ENCODE peak calls at places on chromosome 5, in five cellular contexts. One of them, this sample, is unnamed.

GRCh38 chr5:17218353-17219005 is 1.0 kb downstream of the BASP1 start:
- DNase-seq in WTC11: peak; percentile 31
- DNase-seq in K562: no peak
- DNase-seq in H1: no peak
- DNase-seq in GM12878: no peak
- DNase-seq in this sample: no peak

GRCh38 chr5:106288977-106289376 is 1381.8 kb downstream of the EFNA5 start:
- DNase-seq in K562: no peak
- DNase-seq in GM12878: no peak
- DNase-seq in H1: no peak
- DNase-seq in WTC11: no peak
- DNase-seq in this sample: no peak

GRCh38 chr5:168667301-168667859 is 88.2 kb upstream of the PANK3 start:
- DNase-seq in GM12878: no peak
- DNase-seq in H1: no peak
- DNase-seq in WTC11: no peak
- DNase-seq in K562: no peak
- DNase-seq in this sample: no peak

GRCh38 chr5:16493261-16493660 is 27.7 kb upstream of the ZNF622 start:
- DNase-seq in H1: no peak
- DNase-seq in GM12878: no peak
- DNase-seq in K562: no peak
- DNase-seq in WTC11: no peak
- DNase-seq in this sample: no peak

GRCh38 chr5:13034048-13034447 is 910.4 kb downstream of the DNAH5 start:
- DNase-seq in WTC11: no peak
- DNase-seq in H1: no peak
- DNase-seq in K562: no peak
- DNase-seq in GM12878: no peak
- DNase-seq in this sample: no peak

GRCh38 chr5:157463081-157463480 is 3.1 kb downstream of the NIPAL4 start:
- DNase-seq in WTC11: no peak
- DNase-seq in GM12878: no peak
- DNase-seq in K562: no peak
- DNase-seq in H1: no peak
- DNase-seq in this sample: no peak

GRCh38 chr5:10461904-10462542 is 20.3 kb downstream of the ROPN1L start:
- DNase-seq in GM12878: no peak
- DNase-seq in WTC11: no peak
- DNase-seq in K562: no peak
- DNase-seq in H1: no peak
- DNase-seq in this sample: no peak

GRCh38 chr5:88847410-88847809 is 35.6 kb downstream of the MEF2C start:
- DNase-seq in GM12878: no peak
- DNase-seq in WTC11: no peak
- DNase-seq in K562: no peak
- DNase-seq in H1: no peak
- DNase-seq in this sample: no peak

GRCh38 chr5:167970002-167970401 is 321.4 kb upstream of the WWC1 start:
- DNase-seq in WTC11: no peak
- DNase-seq in K562: no peak
- DNase-seq in GM12878: no peak
- DNase-seq in H1: no peak
- DNase-seq in this sample: no peak

GRCh38 chr5:83553000-83553486 is 81.5 kb downstream of the VCAN start:
- DNase-seq in GM12878: no peak
- DNase-seq in K562: no peak
- DNase-seq in H1: no peak
- DNase-seq in WTC11: no peak
- DNase-seq in this sample: no peak

GRCh38 chr5:14588145-14588544 is 6.6 kb downstream of the OTULINL start:
- DNase-seq in WTC11: no peak
- DNase-seq in H1: no peak
- DNase-seq in GM12878: no peak
- DNase-seq in K562: no peak
- DNase-seq in this sample: no peak

GRCh38 chr5:63535840-63536602 is 426.2 kb downstream of the HTR1A start:
- DNase-seq in WTC11: no peak
- DNase-seq in GM12878: no peak
- DNase-seq in H1: no peak
- DNase-seq in K562: no peak
- DNase-seq in this sample: no peak

GRCh38 chr5:14743601-14744295 is 79.2 kb downstream of the OTULIN start:
- DNase-seq in K562: no peak
- DNase-seq in WTC11: no peak
- DNase-seq in H1: no peak
- DNase-seq in GM12878: no peak
- DNase-seq in this sample: no peak

GRCh38 chr5:66100851-66101250 is 43.2 kb upstream of the SREK1 start:
- DNase-seq in WTC11: no peak
- DNase-seq in GM12878: no peak
- DNase-seq in K562: no peak
- DNase-seq in H1: no peak
- DNase-seq in this sample: no peak

GRCh38 chr5:123809594-123810172 is 297.7 kb downstream of the CSNK1G3 start:
- DNase-seq in K562: no peak
- DNase-seq in GM12878: no peak
- DNase-seq in H1: no peak
- DNase-seq in WTC11: no peak
- DNase-seq in this sample: no peak

GRCh38 chr5:107576736-107577440 is 93.8 kb downstream of the EFNA5 start:
- DNase-seq in WTC11: no peak
- DNase-seq in K562: no peak
- DNase-seq in H1: no peak
- DNase-seq in GM12878: peak; percentile 72
- DNase-seq in this sample: no peak

GRCh38 chr5:32027093-32027716 is 146.9 kb downstream of the GOLPH3 start:
- DNase-seq in GM12878: no peak
- DNase-seq in H1: no peak
- DNase-seq in K562: no peak
- DNase-seq in WTC11: no peak
- DNase-seq in this sample: no peak

GRCh38 chr5:32030226-32030625 is 143.9 kb downstream of the GOLPH3 start:
- DNase-seq in WTC11: no peak
- DNase-seq in H1: no peak
- DNase-seq in K562: no peak
- DNase-seq in GM12878: no peak
- DNase-seq in this sample: no peak

GRCh38 chr5:32030686-32031478 is 143.2 kb downstream of the GOLPH3 start:
- DNase-seq in H1: no peak
- DNase-seq in WTC11: no peak
- DNase-seq in GM12878: no peak
- DNase-seq in K562: no peak
- DNase-seq in this sample: no peak

GRCh38 chr5:32029291-32029690 is 144.8 kb downstream of the GOLPH3 start:
- DNase-seq in H1: no peak
- DNase-seq in WTC11: no peak
- DNase-seq in K562: no peak
- DNase-seq in GM12878: no peak
- DNase-seq in this sample: no peak

GRCh38 chr5:32027717-32028321 is 146.3 kb downstream of the GOLPH3 start:
- DNase-seq in K562: no peak
- DNase-seq in H1: no peak
- DNase-seq in GM12878: no peak
- DNase-seq in WTC11: no peak
- DNase-seq in this sample: peak; percentile 7
- TF ChIP-seq SP1 in K562: no peak
- TF ChIP-seq SP1 in H1: no peak
- TF ChIP-seq SP1 in GM12878: no peak
- TF ChIP-seq SP1 in WTC11: no peak
- TF ChIP-seq SP1 in this sample: no peak

DNA sequence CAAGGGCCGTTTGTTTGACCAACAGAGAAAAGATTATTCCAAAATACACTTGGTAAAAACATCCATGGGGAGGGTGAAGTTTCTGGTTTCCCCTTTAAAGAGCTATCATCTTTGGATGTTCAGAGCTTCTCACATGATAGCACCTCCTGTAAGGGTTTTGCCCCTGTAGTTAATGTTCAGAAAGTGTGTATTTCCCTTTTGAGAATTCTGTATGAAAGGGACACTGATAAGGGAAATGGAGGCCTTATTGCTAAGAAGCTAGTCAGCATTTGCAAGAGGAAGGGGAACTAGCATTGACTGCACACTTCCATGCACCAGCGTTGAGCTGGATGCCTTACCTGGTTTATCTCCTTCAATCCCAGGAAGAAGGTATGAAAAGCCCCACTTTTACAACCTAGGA is 31.5 kb upstream of the C5orf58 start:
- DNase-seq in H1: no peak
- DNase-seq in K562: no peak
- DNase-seq in WTC11: no peak
- DNase-seq in GM12878: no peak
- DNase-seq in this sample: no peak
- TF ChIP-seq ATF3 in H1: no peak
- TF ChIP-seq ATF3 in K562: no peak
- TF ChIP-seq ATF3 in WTC11: no peak
- TF ChIP-seq ATF3 in GM12878: no peak
- TF ChIP-seq ATF3 in this sample: no peak

GRCh38 chr5:180471866-180472265 is 22.3 kb upstream of the CNOT6 start:
- DNase-seq in H1: no peak
- DNase-seq in GM12878: no peak
- DNase-seq in WTC11: no peak
- DNase-seq in K562: no peak
- DNase-seq in this sample: no peak

GRCh38 chr5:180470361-180470760 is 23.8 kb upstream of the CNOT6 start:
- DNase-seq in K562: no peak
- DNase-seq in WTC11: no peak
- DNase-seq in GM12878: no peak
- DNase-seq in H1: no peak
- DNase-seq in this sample: no peak

GRCh38 chr5:180472269-180472668 is 21.9 kb upstream of the CNOT6 start:
- DNase-seq in K562: no peak
- DNase-seq in WTC11: no peak
- DNase-seq in H1: no peak
- DNase-seq in GM12878: no peak
- DNase-seq in this sample: no peak

GRCh38 chr5:180470966-180471582 is 23.1 kb upstream of the CNOT6 start:
- DNase-seq in K562: peak; percentile 77
- DNase-seq in H1: no peak
- DNase-seq in GM12878: no peak
- DNase-seq in WTC11: peak; percentile 74
- DNase-seq in this sample: peak; percentile 32

GRCh38 chr5:180474569-180474968 is 19.6 kb upstream of the CNOT6 start:
- DNase-seq in H1: no peak
- DNase-seq in WTC11: no peak
- DNase-seq in GM12878: no peak
- DNase-seq in K562: no peak
- DNase-seq in this sample: no peak
- TF ChIP-seq SP1 in H1: no peak
- TF ChIP-seq SP1 in WTC11: no peak
- TF ChIP-seq SP1 in GM12878: no peak
- TF ChIP-seq SP1 in K562: no peak
- TF ChIP-seq SP1 in this sample: no peak

GRCh38 chr5:150485770-150486401 is 22.0 kb upstream of the NDST1 start:
- DNase-seq in H1: no peak
- DNase-seq in WTC11: peak; percentile 67
- DNase-seq in K562: peak; percentile 83
- DNase-seq in GM12878: no peak
- DNase-seq in this sample: no peak
- TF ChIP-seq ATF3 in H1: no peak
- TF ChIP-seq ATF3 in WTC11: no peak
- TF ChIP-seq ATF3 in K562: no peak
- TF ChIP-seq ATF3 in GM12878: no peak
- TF ChIP-seq ATF3 in this sample: no peak

GRCh38 chr5:177523711-177524538 is 7.2 kb upstream of the DDX41 start:
- DNase-seq in WTC11: no peak
- DNase-seq in H1: no peak
- DNase-seq in GM12878: no peak
- DNase-seq in K562: no peak
- DNase-seq in this sample: no peak
- TF ChIP-seq SP1 in WTC11: no peak
- TF ChIP-seq SP1 in H1: no peak
- TF ChIP-seq SP1 in GM12878: no peak
- TF ChIP-seq SP1 in K562: no peak
- TF ChIP-seq SP1 in this sample: no peak

DNA sequence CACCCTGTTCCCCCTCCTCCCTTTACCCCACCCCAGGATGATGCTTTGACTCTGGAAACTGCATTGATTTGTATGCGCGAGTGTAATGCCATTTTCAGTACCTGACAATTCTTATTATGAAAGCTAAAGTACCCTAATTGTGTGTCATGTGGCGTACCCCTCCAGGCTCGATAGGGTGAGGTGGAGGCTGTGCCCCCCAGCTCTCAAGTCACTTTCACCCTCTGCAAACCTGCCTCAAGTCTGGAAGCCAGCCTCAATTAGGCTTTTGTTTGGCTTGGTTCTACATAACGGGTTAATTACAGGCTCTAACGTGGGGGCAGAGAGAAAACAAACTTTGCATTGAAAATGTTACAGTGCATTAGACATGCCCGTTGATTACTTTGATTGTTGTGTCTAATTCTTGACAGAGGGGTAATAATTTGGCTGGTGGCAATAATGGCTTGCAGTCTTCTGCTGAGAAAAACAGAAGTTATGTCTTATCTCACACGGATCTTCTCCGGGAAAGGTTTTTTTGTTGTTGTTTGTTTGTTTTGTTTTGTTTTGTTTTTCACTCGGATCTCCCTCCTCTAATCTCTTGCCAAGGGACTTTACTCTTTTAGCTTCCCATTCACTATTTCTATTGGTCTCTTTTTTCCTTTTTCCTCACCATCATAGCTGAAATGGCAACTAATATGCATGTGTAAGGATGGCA is 12.6 kb downstream of the ISL1 start:
- DNase-seq in GM12878: no peak
- DNase-seq in H1: no peak
- DNase-seq in WTC11: no peak
- DNase-seq in K562: no peak
- DNase-seq in this sample: no peak
- TF ChIP-seq ATF3 in GM12878: no peak
- TF ChIP-seq ATF3 in H1: no peak
- TF ChIP-seq ATF3 in WTC11: no peak
- TF ChIP-seq ATF3 in K562: no peak
- TF ChIP-seq ATF3 in this sample: no peak

DNA sequence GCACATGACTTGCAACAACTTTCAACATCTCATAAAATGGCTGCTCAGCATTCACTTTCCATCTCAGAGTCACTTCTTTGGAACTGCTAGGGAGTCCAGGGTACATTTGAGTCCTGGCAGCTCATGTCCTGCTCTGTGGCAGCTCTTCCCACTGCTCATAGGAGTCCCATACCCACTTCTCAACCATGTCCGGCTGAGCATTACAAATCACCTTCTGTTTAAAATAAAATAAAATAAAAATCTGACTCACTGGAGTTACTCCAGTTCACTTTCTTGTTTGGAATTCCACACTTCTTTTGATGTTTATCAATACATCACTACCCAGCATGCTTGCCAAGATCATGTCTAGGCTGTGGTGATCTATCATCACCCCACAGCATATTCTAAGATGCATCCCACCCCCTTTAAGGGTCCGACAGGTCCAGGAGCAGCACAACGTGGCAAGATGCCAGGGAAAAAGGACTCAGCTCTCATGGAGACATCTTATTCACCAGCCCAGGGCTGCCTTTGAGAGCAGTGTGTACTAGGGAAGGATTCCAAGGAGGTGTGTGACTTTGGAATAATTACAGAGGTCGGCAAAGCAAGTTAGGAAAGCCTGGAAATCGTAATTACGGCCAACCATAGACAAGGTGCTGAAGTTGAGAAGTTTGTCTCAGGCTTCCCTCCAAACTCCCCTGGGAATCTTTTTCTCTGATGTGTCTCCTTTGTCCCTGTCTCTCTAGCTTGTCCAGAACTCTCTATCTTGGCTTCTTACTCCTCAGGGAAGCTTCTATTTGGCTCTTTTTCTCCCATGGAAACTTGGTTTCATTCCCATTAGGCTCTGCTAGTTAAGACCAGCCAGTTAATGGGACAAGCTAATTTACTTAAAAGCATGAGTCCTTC is 111.4 kb upstream of the SLC1A3 start:
- DNase-seq in K562: no peak
- DNase-seq in WTC11: no peak
- DNase-seq in GM12878: no peak
- DNase-seq in H1: no peak
- DNase-seq in this sample: no peak
- TF ChIP-seq SP1 in K562: no peak
- TF ChIP-seq SP1 in WTC11: no peak
- TF ChIP-seq SP1 in GM12878: no peak
- TF ChIP-seq SP1 in H1: no peak
- TF ChIP-seq SP1 in this sample: no peak

This sample was measured in HCT116.